ENCODE peak calls at places on chromosomes 4 and X, in five cellular contexts. O is dermis microvascular lymphatic vessel endothelial cell, D is choroid plexus epithelial cell, Z is cerebellar cortex, T is SK-N-SH. S is an unnamed sample.

GRCh38 chr4:43835869-43836268 is 612.7 kb downstream of the KCTD8 start:
- DNase-seq in T (no peak), Z (no peak), O (no peak), D (no peak), S (no peak)

GRCh38 chr4:66372706-66373105 is 702.4 kb upstream of the EPHA5 start:
- DNase-seq in O (no peak), D (no peak), Z (no peak), T (no peak), S (no peak)

GRCh38 chrX:1601051-1601767 is 9.8 kb downstream of the AKAP17A start:
- DNase-seq in T (no peak), D (no peak), Z (no peak), O (no peak), S (no peak)

GRCh38 chrX:134782796-134783195 is 124.5 kb upstream of the PLAC1 start:
- DNase-seq in D (peak), Z (peak), O (peak), T (peak), S (no peak)

GRCh38 chr4:187060551-187060950 is 336.9 kb upstream of the FAT1 start:
- DNase-seq in O (no peak), Z (no peak), T (no peak), D (no peak), S (no peak)

GRCh38 chr4:129322947-129323346 is 227.0 kb downstream of the C4orf33 start:
- DNase-seq in D (no peak), Z (no peak), T (no peak), O (no peak), S (no peak)

GRCh38 chr4:16626945-16627344 is 271.5 kb downstream of the LDB2 start:
- DNase-seq in D (peak), T (no peak), O (peak), Z (no peak), S (peak)

GRCh38 chr4:155402941-155403340 is 26.2 kb upstream of the MAP9 start:
- DNase-seq in T (no peak), D (no peak), Z (peak), O (no peak), S (no peak)

GRCh38 chr4:40547446-40548132 is 82.1 kb downstream of the RBM47 start:
- DNase-seq in D (no peak), O (no peak), T (no peak), Z (no peak), S (no peak)

GRCh38 chr4:87978656-87979055 is 3.1 kb downstream of the SPP1 start:
- DNase-seq in O (no peak), D (peak), Z (peak), T (no peak), S (no peak)

GRCh38 chr4:6302869-6303268 is 33.2 kb downstream of the WFS1 start:
- DNase-seq in D (no peak), T (no peak), O (no peak), Z (no peak), S (no peak)

GRCh38 chr4:108247511-108248088 is 78.9 kb upstream of the LEF1 start:
- DNase-seq in D (peak), T (no peak), O (peak), Z (no peak), S (no peak)

GRCh38 chr4:73901031-73901430 is 31.8 kb downstream of the CXCL1 start:
- DNase-seq in T (no peak), D (no peak), Z (no peak), O (no peak), S (no peak)

GRCh38 chr4:41146716-41147506 is 67.4 kb downstream of the APBB2 start:
- DNase-seq in D (no peak), Z (no peak), O (peak), T (no peak), S (no peak)

GRCh38 chr4:26206981-26207380 is 113.8 kb upstream of the RBPJ start:
- DNase-seq in T (no peak), Z (no peak), D (no peak), O (no peak), S (no peak)

GRCh38 chr4:35789899-35790574 is 454.3 kb downstream of the ARAP2 start:
- DNase-seq in D (no peak), Z (no peak), T (no peak), O (no peak), S (no peak)

GRCh38 chr4:117068120-117068519 is 17.3 kb downstream of the TRAM1L1 start:
- DNase-seq in T (no peak), O (no peak), Z (no peak), D (no peak), S (no peak)

GRCh38 chr4:7808181-7808580 is 131.5 kb downstream of the AFAP1 start:
- DNase-seq in O (no peak), D (no peak), T (no peak), Z (no peak), S (no peak)

GRCh38 chrX:150736478-150736877 is 43.3 kb downstream of the MTMR1 start:
- DNase-seq in T (no peak), O (no peak), D (no peak), Z (no peak), S (no peak)

GRCh38 chr4:3267576-3268394 is 18.8 kb downstream of the MSANTD1 start:
- DNase-seq in T (no peak), Z (peak), D (no peak), O (no peak), S (no peak)

GRCh38 chr4:158484173-158484885 is 37.4 kb upstream of the RXFP1 start:
- DNase-seq in Z (no peak), O (no peak), T (no peak), D (peak), S (no peak)

GRCh38 chrX:99394450-99394849 is 1015.6 kb downstream of the PCDH19 start:
- DNase-seq in D (no peak), O (no peak), T (no peak), Z (no peak), S (no peak)

GRCh38 chr4:74408639-74409038 is 36.3 kb upstream of the AREG start:
- DNase-seq in Z (no peak), O (no peak), T (no peak), D (peak), S (no peak)

GRCh38 chr4:84995386-84995785 is 28.9 kb upstream of the WDFY3 start:
- DNase-seq in T (no peak), O (no peak), Z (no peak), D (peak), S (no peak)

GRCh38 chr4:76206222-76206942 is 7.2 kb downstream of the SCARB2 start:
- DNase-seq in T (peak), D (peak), O (no peak), Z (no peak), S (no peak)